ENCODE peak calls at places on chromosome 2, in nine cellular contexts. M is type B pancreatic cell, I is NCI-H1436 treated with DMSO at 0.1 percent for 48 hours, H is activated T-cell treated with anti-CD3 and anti-CD28 coated beads for 48 hours, Y is DMS79 treated with DMSO at 0.1 percent for 48 hours, Z is NCI-H1105, X is anterior cingulate cortex, J is epithelial cell of esophagus, N is AG08396. Q is an unnamed sample.

GRCh38 chr2:161844845-161845244 is 220.6 kb downstream of the SLC4A10 start:
- DNase-seq in J (no peak), Z (peak), Y (no peak), H (no peak), I (peak), M (no peak), X (no peak), N (no peak), Q (no peak)

GRCh38 chr2:95333888-95334338 is 36.8 kb downstream of the KCNIP3 start:
- DNase-seq in J (peak), Y (peak), I (no peak), Z (no peak), M (no peak), H (no peak), N (peak), X (no peak), Q (no peak)

GRCh38 chr2:241966671-241967070 is 97.1 kb downstream of the RTP5 start:
- DNase-seq in N (no peak), M (no peak), J (no peak), Z (no peak), Y (no peak), X (no peak), I (no peak), H (no peak), Q (no peak)

GRCh38 chr2:186426153-186427016 is 59.7 kb upstream of the ZC3H15 start:
- DNase-seq in M (no peak), X (no peak), Y (peak), I (no peak), Z (no peak), H (no peak), J (no peak), N (no peak), Q (no peak)

GRCh38 chr2:197215988-197216979 is 94.3 kb downstream of the ANKRD44 start:
- DNase-seq in Z (no peak), Y (no peak), I (no peak), H (no peak), N (no peak), M (no peak), J (peak), X (no peak), Q (no peak)

GRCh38 chr2:216075510-216076485 is 5.8 kb downstream of the PECR start:
- DNase-seq in I (no peak), Z (no peak), N (no peak), Y (no peak), H (no peak), J (no peak), M (no peak), X (no peak), Q (no peak)

GRCh38 chr2:12950957-12951656 is 234.4 kb downstream of the TRIB2 start:
- DNase-seq in Z (no peak), J (peak), N (no peak), Y (no peak), H (no peak), M (no peak), I (no peak), X (no peak), Q (no peak)

GRCh38 chr2:207819021-207819687 is 49.4 kb upstream of the FZD5 start:
- DNase-seq in J (no peak), N (no peak), Y (no peak), Z (peak), H (no peak), M (no peak), I (no peak), X (no peak), Q (no peak)

Q was measured in NCI-H446 treated with DMSO at 0.1 percent for 48 hours.